ENCODE peak calls at places on chromosomes 4 and X, in eight cellular contexts. T, D, Y, I, H, C, W and M are unnamed samples. For H3K9me3, the result is how much of the 10 kb centered on the place peaks cover.

GRCh38 chrX:129523076-129524055 is at the start of gene SMARCA1:
- DNase-seq in T (peak), D (peak), Y (peak), I (peak), H (no peak), C (peak), W (peak), M (no peak)

GRCh38 chr4:110211007-110211769 is 12.8 kb upstream of the ELOVL6 start:
- DNase-seq in T (peak), D (no peak), Y (peak), I (peak), H (peak), C (peak), W (peak), M (peak)

GRCh38 chrX:7111518-7111917 is 36.0 kb upstream of the STS start:
- DNase-seq in T (no peak), D (no peak), Y (no peak), I (no peak), H (no peak), C (no peak), W (no peak), M (no peak)

GRCh38 chrX:133490955-133491354 is 75.7 kb upstream of the GPC4 start:
- DNase-seq in T (no peak), D (no peak), Y (no peak), I (no peak), H (no peak), C (no peak), W (no peak), M (no peak)

GRCh38 chr4:94395541-94395940 is 52.9 kb upstream of the HPGDS start:
- DNase-seq in T (no peak), D (no peak), Y (peak), I (no peak), H (no peak), C (no peak), W (no peak), M (no peak)

GRCh38 chr4:129193357-129194100 is 97.6 kb downstream of the C4orf33 start:
- DNase-seq in T (no peak), D (no peak), Y (no peak), I (no peak), H (no peak), C (no peak), W (no peak), M (no peak)

GRCh38 chr4:40515398-40516293 is 114.0 kb downstream of the RBM47 start:
- DNase-seq in T (peak), D (no peak), Y (peak), I (no peak), H (peak), C (peak), W (peak), M (peak)

GRCh38 chr4:109729155-109729562 is 711 bp downstream of the PLA2G12A start:
- DNase-seq in T (no peak), D (no peak), Y (peak), I (no peak), H (peak), C (peak), W (peak), M (no peak)

DNA sequence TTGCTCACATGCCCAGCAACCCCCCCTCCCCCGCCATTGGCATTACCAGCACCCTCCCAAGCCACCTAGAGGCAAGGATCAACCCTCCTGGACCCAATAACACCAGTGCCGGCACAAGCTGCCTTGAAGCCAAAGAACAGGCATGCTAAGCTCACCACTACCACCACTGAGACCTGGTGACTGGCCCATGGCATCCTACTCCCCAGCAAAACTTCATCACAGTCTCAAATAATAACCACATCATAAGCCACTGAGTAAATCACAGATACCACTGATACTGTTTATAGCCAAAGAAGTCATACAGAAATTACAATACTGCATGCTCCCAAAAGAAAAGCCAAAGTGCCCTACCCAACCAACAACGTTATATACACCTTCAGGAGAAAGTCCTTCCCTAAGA is 73.6 kb upstream of the RPL34 start:
- DNase-seq in T (no peak), D (no peak), Y (no peak), I (no peak), H (no peak), C (no peak), W (no peak), M (no peak)
- H3K9me3 ChIP-seq in T (under half), D (under half), Y (under half), I (under half), H (under half), C (under half), W (under half), M (under half)

DNA sequence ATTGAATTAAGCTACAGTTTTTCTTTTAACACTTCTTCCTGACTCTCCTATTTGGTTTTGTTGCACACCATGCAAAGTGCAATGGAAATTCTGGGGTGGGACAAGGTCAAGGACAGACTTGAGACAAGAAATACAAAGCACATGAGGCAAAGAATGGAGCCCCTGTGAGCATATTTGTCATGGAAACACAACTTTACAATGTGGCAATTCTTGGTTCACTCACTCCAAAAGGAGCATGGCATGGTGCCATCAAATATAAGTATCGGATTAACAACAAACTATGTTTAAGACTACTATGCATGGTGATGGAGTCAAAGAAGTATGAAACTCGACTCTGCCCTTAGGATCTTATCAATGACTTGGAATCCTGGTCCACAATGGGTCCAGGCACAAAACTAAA is 115.9 kb upstream of the FAM9B start:
- DNase-seq in T (peak), D (no peak), Y (peak), I (no peak), H (no peak), C (no peak), W (no peak), M (no peak)
- TF ChIP-seq EZH2phosphoT487 in T (no peak), D (no peak), Y (no peak), I (no peak), H (no peak), C (no peak), W (no peak), M (no peak)

DNA sequence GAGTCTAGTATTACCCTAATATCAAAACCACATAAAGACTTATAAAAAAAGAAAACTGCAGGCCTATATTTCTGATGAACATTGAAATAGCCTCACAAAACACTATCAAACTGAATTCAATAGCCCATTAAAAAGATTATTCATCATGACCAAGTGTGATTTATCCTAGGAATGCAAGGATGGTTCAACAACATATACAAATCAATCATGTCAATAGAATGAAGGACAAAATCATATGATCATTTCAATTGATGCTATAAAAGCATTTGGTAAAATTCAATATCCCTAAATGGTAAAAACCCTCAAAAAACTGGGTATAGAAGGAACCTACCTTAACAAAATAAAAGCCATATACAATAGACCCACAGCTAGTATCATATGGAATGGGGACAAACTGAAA is 797.9 kb upstream of the INTU start:
- DNase-seq in T (no peak), D (no peak), Y (peak), I (no peak), H (no peak), C (no peak), W (no peak), M (no peak)
- H3K9me3 ChIP-seq in T (under half), D (under half), Y (under half), I (under half), H (under half), C (under half), W (under half), M (under half)

DNA sequence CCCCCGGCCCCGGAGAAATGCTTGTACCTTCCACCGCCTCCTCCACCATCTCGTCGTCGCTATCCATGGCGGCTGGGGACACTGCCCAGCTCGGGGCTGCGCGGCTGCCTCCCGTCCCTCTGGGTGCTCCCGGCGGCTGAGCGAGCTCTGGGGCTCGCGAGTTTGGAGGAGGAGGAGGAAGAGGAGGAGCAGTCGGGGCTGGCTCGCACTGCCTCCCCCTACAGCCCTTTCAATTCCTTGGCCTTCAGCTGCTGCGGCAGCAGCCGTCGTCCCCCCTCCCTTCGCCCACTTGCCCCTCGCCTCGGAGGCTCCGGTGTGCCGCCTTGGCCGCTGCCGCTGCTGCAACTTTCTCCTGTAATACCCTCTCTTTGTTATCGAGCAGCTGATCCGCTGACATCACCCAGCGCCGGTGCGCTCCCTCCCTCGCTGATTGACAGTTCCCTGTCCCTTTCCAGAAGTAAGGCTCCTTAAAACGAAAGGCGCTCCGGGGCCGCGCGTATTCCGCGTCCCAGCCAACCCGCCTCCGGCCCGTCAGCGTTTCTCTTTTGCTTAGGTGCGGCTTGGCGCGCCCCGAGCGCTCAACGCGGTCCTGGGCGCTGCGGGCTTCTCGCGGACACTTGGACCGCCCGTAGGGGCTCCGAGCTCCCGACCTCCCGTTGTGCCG is at the start of gene SETD7:
- DNase-seq in T (peak), D (peak), Y (peak), I (peak), H (peak), C (peak), W (peak), M (peak)
- TF ChIP-seq EZH2phosphoT487 in T (no peak), D (no peak), Y (no peak), I (no peak), H (no peak), C (no peak), W (no peak), M (no peak)

GRCh38 chrX:62923093-62923492 is 428.0 kb downstream of the SPIN4 start:
- DNase-seq in T (no peak), D (no peak), Y (no peak), I (no peak), H (no peak), C (no peak), W (no peak), M (no peak)
- H3K9me3 ChIP-seq in T (under half), D (under half), Y (under half), I (under half), H (under half), C (under half), W (under half), M (under half)

GRCh38 chrX:31969714-31970113 is 897.9 kb upstream of the FTHL17 start:
- DNase-seq in T (no peak), D (no peak), Y (no peak), I (no peak), H (no peak), C (no peak), W (no peak), M (no peak)
- TF ChIP-seq EZH2phosphoT487 in T (no peak), D (no peak), Y (no peak), I (no peak), H (no peak), C (no peak), W (no peak), M (no peak)

GRCh38 chr4:188091-188490 is 63.8 kb downstream of the ZNF718 start:
- DNase-seq in T (no peak), D (no peak), Y (no peak), I (no peak), H (no peak), C (no peak), W (no peak), M (no peak)
- H3K9me3 ChIP-seq in T (under half), D (under half), Y (under half), I (under half), H (under half), C (under half), W (under half), M (under half)

DNA sequence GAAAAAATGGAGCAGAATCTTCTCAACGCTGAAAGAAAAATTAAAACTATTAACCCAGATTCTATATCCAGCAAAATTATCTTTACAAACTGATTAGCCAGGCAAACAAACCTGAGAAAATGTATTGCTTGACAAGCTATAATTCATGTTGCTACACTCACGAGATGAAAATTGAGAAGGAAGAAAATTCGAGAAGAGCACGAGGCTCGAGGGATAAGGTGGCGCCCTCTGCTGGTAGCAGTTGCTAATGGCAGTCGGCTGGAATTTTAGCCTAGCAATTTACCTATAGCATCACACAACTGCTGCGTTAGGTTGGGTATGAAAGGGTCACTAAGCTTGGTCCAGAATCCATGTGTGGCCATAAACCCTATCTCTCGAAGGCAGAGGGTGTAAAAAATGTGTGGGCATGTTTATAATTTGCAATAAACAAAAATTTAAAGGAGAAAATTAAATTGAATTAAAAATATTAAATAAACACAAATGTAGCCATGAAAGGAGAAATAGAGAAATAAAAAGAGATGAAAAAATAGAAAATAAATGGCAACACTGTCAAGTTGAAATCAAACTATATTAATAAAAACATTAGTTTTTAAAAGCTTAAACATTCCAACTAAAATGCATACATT is 126.6 kb downstream of the PPP4R3C start:
- DNase-seq in T (peak), D (peak), Y (peak), I (peak), H (peak), C (peak), W (peak), M (peak)
- TF ChIP-seq EZH2phosphoT487 in T (no peak), D (no peak), Y (no peak), I (no peak), H (no peak), C (no peak), W (no peak), M (no peak)

GRCh38 chrX:136209016-136209738 is 42.0 kb downstream of the MAP7D3 start:
- DNase-seq in T (peak), D (no peak), Y (peak), I (peak), H (no peak), C (peak), W (peak), M (peak)
- H3K9me3 ChIP-seq in T (under half), D (under half), Y (under half), I (under half), H (under half), C (under half), W (under half), M (under half)

GRCh38 chr4:142126890-142127497 is 490.6 kb downstream of the IL15 start:
- DNase-seq in T (peak), D (peak), Y (peak), I (peak), H (peak), C (peak), W (peak), M (peak)
- TF ChIP-seq EZH2phosphoT487 in T (no peak), D (no peak), Y (no peak), I (no peak), H (no peak), C (no peak), W (no peak), M (no peak)